ENCODE peak calls at places on chromosomes 5 and 9, in ten cellular contexts. L is H1; I is NCI-H1048; A is stomach; C is ecto neural progenitor cell; G is NCI-H446 treated with DMSO at 0.1 percent for 48 hours; E is islet precursor cell; S is HFFc6; F is CD4-positive, alpha-beta T cell; Z is stimulated activated CD8-positive, alpha-beta memory T cell treated with anti-CD3 and anti-CD28 coated beads, Interleukin-4, amount 100 ng/mL, for 24 hours. O is an unnamed sample.

GRCh38 chr5:95712347-95712958 is 18.7 kb upstream of the RHOBTB3 start:
- DNase-seq in L (no peak), I (no peak), A (no peak), C (no peak), G (no peak), E (peak; percentile 99), S (peak; percentile 82), F (no peak), Z (no peak), O (no peak)

GRCh38 chr9:105508530-105508929 is 49.4 kb upstream of the FKTN start:
- DNase-seq in L (no peak), I (no peak), A (no peak), C (no peak), G (no peak), E (no peak), S (no peak), F (no peak), Z (no peak), O (no peak)

GRCh38 chr5:95595289-95595931 is 24.5 kb upstream of the GPR150 start:
- DNase-seq in L (no peak), I (no peak), A (no peak), C (no peak), G (no peak), E (no peak), S (no peak), F (no peak), Z (no peak), O (no peak)

GRCh38 chr5:2094616-2094995 is 211.9 kb upstream of the IRX4 start:
- DNase-seq in L (no peak), I (no peak), A (no peak), C (no peak), G (no peak), E (no peak), S (no peak), F (no peak), Z (no peak), O (no peak)

GRCh38 chr9:32490601-32491000 is 35.4 kb downstream of the RIGI start:
- DNase-seq in L (no peak), I (no peak), A (no peak), C (no peak), G (no peak), E (no peak), S (no peak), F (no peak), Z (no peak), O (no peak)

GRCh38 chr5:127813633-127814171 is 110.5 kb downstream of the CCDC192 start:
- DNase-seq in L (no peak), I (no peak), A (no peak), C (peak; percentile 50), G (no peak), E (no peak), S (peak; percentile 66), F (no peak), Z (no peak), O (no peak)

GRCh38 chr5:168165221-168165965 is 126.1 kb upstream of the WWC1 start:
- DNase-seq in L (peak; percentile 61), I (peak; percentile 41), A (no peak), C (peak; percentile 51), G (no peak), E (peak; percentile 60), S (no peak), F (no peak), Z (no peak), O (no peak)

GRCh38 chr9:100082786-100083185 is 16.0 kb downstream of the ERP44 start:
- DNase-seq in L (no peak), I (no peak), A (no peak), C (no peak), G (no peak), E (no peak), S (no peak), F (no peak), Z (no peak), O (no peak)

GRCh38 chr5:94969174-94969573 is 315.7 kb downstream of the MCTP1 start:
- DNase-seq in L (no peak), I (no peak), A (no peak), C (no peak), G (no peak), E (no peak), S (peak; percentile 18), F (no peak), Z (no peak), O (no peak)

GRCh38 chr5:126513703-126514102 is 81.3 kb downstream of the ALDH7A1 start:
- DNase-seq in L (no peak), I (no peak), A (no peak), C (no peak), G (no peak), E (no peak), S (no peak), F (no peak), Z (no peak), O (no peak)

GRCh38 chr5:148012806-148013205 is 51.0 kb upstream of the SPINK5 start:
- DNase-seq in L (no peak), I (no peak), A (no peak), C (no peak), G (no peak), E (no peak), S (no peak), F (no peak), Z (no peak), O (no peak)

GRCh38 chr5:111513175-111513520 is 813 bp upstream of the STARD4 start:
- DNase-seq in L (no peak), I (no peak), A (no peak), C (no peak), G (no peak), E (no peak), S (no peak), F (no peak), Z (no peak), O (no peak)

GRCh38 chr5:149206524-149207141 is 65.0 kb upstream of the AFAP1L1 start:
- DNase-seq in L (peak; percentile 28), I (no peak), A (no peak), C (no peak), G (no peak), E (no peak), S (no peak), F (no peak), Z (no peak), O (no peak)

GRCh38 chr5:139803978-139804377 is 8.4 kb downstream of the PSD2 start:
- DNase-seq in L (no peak), I (no peak), A (no peak), C (no peak), G (no peak), E (no peak), S (no peak), F (no peak), Z (no peak), O (no peak)

GRCh38 chr5:15013654-15014463 is 142.3 kb upstream of the ANKH start:
- DNase-seq in L (no peak), I (peak; percentile 31), A (no peak), C (no peak), G (peak; percentile 59), E (no peak), S (peak; percentile 74), F (no peak), Z (no peak), O (no peak)